ENCODE peak calls at places on chromosomes 1 and 21, in six cellular contexts. One of them, this sample, is unnamed.

GRCh38 chr1:172429324-172430127 is 9.0 kb downstream of the C1orf105 start:
- DNase-seq in endodermal cell: peak; percentile 62
- DNase-seq in Peyer's patch: no peak
- DNase-seq in neural progenitor cell: peak; percentile 57
- DNase-seq in CD8-positive, alpha-beta T cell: peak; percentile 45
- DNase-seq in A673: peak; percentile 82
- DNase-seq in this sample: peak; percentile 35

GRCh38 chr1:95017775-95018174 is 55.0 kb downstream of the ALG14 start:
- DNase-seq in endodermal cell: no peak
- DNase-seq in Peyer's patch: no peak
- DNase-seq in neural progenitor cell: no peak
- DNase-seq in CD8-positive, alpha-beta T cell: no peak
- DNase-seq in A673: no peak
- DNase-seq in this sample: no peak

GRCh38 chr1:18183477-18183974 is 75.9 kb downstream of the IGSF21 start:
- DNase-seq in endodermal cell: no peak
- DNase-seq in Peyer's patch: no peak
- DNase-seq in neural progenitor cell: no peak
- DNase-seq in CD8-positive, alpha-beta T cell: no peak
- DNase-seq in A673: no peak
- DNase-seq in this sample: no peak

GRCh38 chr21:45128613-45129226 is 54.3 kb downstream of the ADARB1 start:
- DNase-seq in endodermal cell: peak; percentile 87
- DNase-seq in Peyer's patch: peak; percentile 71
- DNase-seq in neural progenitor cell: peak; percentile 81
- DNase-seq in CD8-positive, alpha-beta T cell: peak; percentile 80
- DNase-seq in A673: peak; percentile 85
- DNase-seq in this sample: peak; percentile 81

GRCh38 chr1:246320286-246320685 is 186.8 kb downstream of the SMYD3 start:
- DNase-seq in endodermal cell: no peak
- DNase-seq in Peyer's patch: no peak
- DNase-seq in neural progenitor cell: no peak
- DNase-seq in CD8-positive, alpha-beta T cell: no peak
- DNase-seq in A673: no peak
- DNase-seq in this sample: no peak

GRCh38 chr1:11948822-11949458 is 14.4 kb downstream of the PLOD1 start:
- DNase-seq in endodermal cell: no peak
- DNase-seq in Peyer's patch: no peak
- DNase-seq in neural progenitor cell: no peak
- DNase-seq in CD8-positive, alpha-beta T cell: no peak
- DNase-seq in A673: peak; percentile 54
- DNase-seq in this sample: peak; percentile 45

GRCh38 chr1:109864960-109865611 is 45.6 kb upstream of the CSF1 start:
- DNase-seq in endodermal cell: no peak
- DNase-seq in Peyer's patch: no peak
- DNase-seq in neural progenitor cell: peak; percentile 16
- DNase-seq in CD8-positive, alpha-beta T cell: no peak
- DNase-seq in A673: no peak
- DNase-seq in this sample: no peak

GRCh38 chr1:210027994-210028393 is 90.0 kb downstream of the SYT14 start:
- DNase-seq in endodermal cell: no peak
- DNase-seq in Peyer's patch: no peak
- DNase-seq in neural progenitor cell: no peak
- DNase-seq in CD8-positive, alpha-beta T cell: no peak
- DNase-seq in A673: no peak
- DNase-seq in this sample: no peak

GRCh38 chr1:241411056-241411775 is 54.2 kb upstream of the RGS7 start:
- DNase-seq in endodermal cell: no peak
- DNase-seq in Peyer's patch: no peak
- DNase-seq in neural progenitor cell: no peak
- DNase-seq in CD8-positive, alpha-beta T cell: no peak
- DNase-seq in A673: no peak
- DNase-seq in this sample: no peak

GRCh38 chr1:181117648-181118449 is 29.3 kb downstream of the IER5 start:
- DNase-seq in endodermal cell: peak; percentile 71
- DNase-seq in Peyer's patch: no peak
- DNase-seq in neural progenitor cell: peak; percentile 59
- DNase-seq in CD8-positive, alpha-beta T cell: no peak
- DNase-seq in A673: no peak
- DNase-seq in this sample: peak; percentile 53

GRCh38 chr1:114718661-114719423 is 2.3 kb upstream of the NRAS start:
- DNase-seq in endodermal cell: no peak
- DNase-seq in Peyer's patch: no peak
- DNase-seq in neural progenitor cell: no peak
- DNase-seq in CD8-positive, alpha-beta T cell: no peak
- DNase-seq in A673: peak; percentile 18
- DNase-seq in this sample: no peak

DNA sequence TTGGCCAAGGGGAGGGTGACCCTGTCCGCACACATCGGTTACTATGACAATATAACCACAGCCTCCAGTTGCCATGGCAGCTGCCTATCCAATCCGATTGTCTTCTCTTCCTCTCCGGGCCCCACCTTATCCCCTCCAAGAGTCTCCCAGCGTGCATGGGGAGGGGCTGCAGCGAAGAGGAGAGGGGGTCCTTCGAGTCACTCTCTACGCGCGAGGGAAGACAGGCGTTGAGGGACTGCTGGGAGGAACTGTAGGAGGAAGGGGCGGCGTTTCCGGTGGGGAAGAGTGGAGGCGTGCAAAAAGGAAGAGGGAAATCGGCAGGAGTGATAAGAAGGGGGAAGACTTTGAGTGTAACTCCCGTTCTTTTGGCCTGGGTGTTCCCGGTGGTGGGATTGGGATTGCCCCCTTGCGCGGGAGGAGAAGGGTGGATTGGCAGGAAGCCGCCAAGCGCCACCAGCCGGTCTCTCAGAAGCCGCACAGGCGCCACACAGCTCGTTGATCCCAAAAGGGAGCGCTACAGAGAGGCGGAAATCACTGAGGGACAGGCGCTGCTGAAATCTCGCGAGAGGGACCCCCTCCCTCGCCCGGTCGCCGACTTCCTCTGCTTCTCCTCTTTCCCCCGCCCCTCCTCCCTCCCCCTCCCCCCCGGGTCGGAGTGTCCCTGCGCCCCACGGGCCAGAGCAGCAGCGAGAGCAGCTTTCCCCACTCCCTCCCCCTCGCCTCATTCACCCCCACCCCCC is 381 bp upstream of the SMG7 start:
- DNase-seq in endodermal cell: peak; percentile 99
- DNase-seq in Peyer's patch: peak; percentile 96
- DNase-seq in neural progenitor cell: peak; percentile 98
- DNase-seq in CD8-positive, alpha-beta T cell: peak; percentile 98
- DNase-seq in A673: peak; percentile 100
- DNase-seq in this sample: peak; percentile 99
- TF ChIP-seq CTCF in endodermal cell: peak; percentile 24
- TF ChIP-seq CTCF in Peyer's patch: no peak
- TF ChIP-seq CTCF in neural progenitor cell: peak; percentile 12
- TF ChIP-seq CTCF in CD8-positive, alpha-beta T cell: no peak
- TF ChIP-seq CTCF in A673: no peak
- TF ChIP-seq CTCF in this sample: no peak

GRCh38 chr21:37530901-37531351 is 164.4 kb downstream of the DYRK1A start:
- DNase-seq in endodermal cell: no peak
- DNase-seq in Peyer's patch: no peak
- DNase-seq in neural progenitor cell: peak; percentile 13
- DNase-seq in CD8-positive, alpha-beta T cell: no peak
- DNase-seq in A673: no peak
- DNase-seq in this sample: no peak
- H3K4me3 ChIP-seq in endodermal cell: no peak overlapping the region
- H3K4me3 ChIP-seq in Peyer's patch: no peak overlapping the region
- H3K4me3 ChIP-seq in neural progenitor cell: no peak overlapping the region
- H3K4me3 ChIP-seq in CD8-positive, alpha-beta T cell: no peak overlapping the region
- H3K4me3 ChIP-seq in A673: no peak overlapping the region
- H3K4me3 ChIP-seq in this sample: no peak overlapping the region

GRCh38 chr1:89836252-89836996 is 15.6 kb downstream of the LRRC8D start:
- DNase-seq in endodermal cell: no peak
- DNase-seq in Peyer's patch: no peak
- DNase-seq in neural progenitor cell: no peak
- DNase-seq in CD8-positive, alpha-beta T cell: no peak
- DNase-seq in A673: no peak
- DNase-seq in this sample: no peak
- H3K4me1 ChIP-seq in endodermal cell: peaks cover 16% of the 10 kb centered on the region
- H3K4me1 ChIP-seq in Peyer's patch: no peaks in the 10 kb centered on the region
- H3K4me1 ChIP-seq in neural progenitor cell: peaks cover 45% of the 10 kb centered on the region
- H3K4me1 ChIP-seq in CD8-positive, alpha-beta T cell: no peaks in the 10 kb centered on the region
- H3K4me1 ChIP-seq in A673: peaks cover 72% of the 10 kb centered on the region
- H3K4me1 ChIP-seq in this sample: no peaks in the 10 kb centered on the region

DNA sequence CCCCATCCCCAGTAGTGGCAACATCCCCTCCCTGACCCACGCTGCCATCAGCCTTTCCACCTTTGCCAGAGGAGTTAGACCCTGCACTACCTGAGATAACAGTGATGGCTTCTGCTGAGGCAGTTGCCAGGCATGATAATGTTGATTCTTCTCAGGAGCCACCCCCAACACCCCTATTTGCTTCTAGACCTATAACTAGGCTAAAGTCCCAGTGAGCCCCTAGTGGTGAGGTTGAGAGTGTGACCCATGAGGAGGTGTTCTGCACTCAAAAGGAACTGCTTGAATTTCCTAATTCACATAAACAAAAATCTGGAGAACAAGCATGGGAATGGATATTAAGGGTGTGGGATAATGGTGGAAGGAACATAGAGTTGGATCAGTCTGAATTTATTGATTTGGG is 159.6 kb upstream of the COL11A1 start:
- DNase-seq in endodermal cell: peak; percentile 52
- DNase-seq in Peyer's patch: no peak
- DNase-seq in neural progenitor cell: peak; percentile 7
- DNase-seq in CD8-positive, alpha-beta T cell: no peak
- DNase-seq in A673: no peak
- DNase-seq in this sample: no peak
- TF ChIP-seq CTCF in endodermal cell: peak; percentile 67
- TF ChIP-seq CTCF in Peyer's patch: no peak
- TF ChIP-seq CTCF in neural progenitor cell: peak; percentile 37
- TF ChIP-seq CTCF in CD8-positive, alpha-beta T cell: no peak
- TF ChIP-seq CTCF in A673: peak; percentile 30
- TF ChIP-seq CTCF in this sample: peak; percentile 46

GRCh38 chr21:27885296-27885711 is 918.4 kb upstream of the ADAMTS5 start:
- DNase-seq in endodermal cell: no peak
- DNase-seq in Peyer's patch: no peak
- DNase-seq in neural progenitor cell: no peak
- DNase-seq in CD8-positive, alpha-beta T cell: no peak
- DNase-seq in A673: no peak
- DNase-seq in this sample: no peak
- H3K4me3 ChIP-seq in endodermal cell: no peak overlapping the region
- H3K4me3 ChIP-seq in Peyer's patch: no peak overlapping the region
- H3K4me3 ChIP-seq in neural progenitor cell: no peak overlapping the region
- H3K4me3 ChIP-seq in CD8-positive, alpha-beta T cell: no peak overlapping the region
- H3K4me3 ChIP-seq in A673: no peak overlapping the region
- H3K4me3 ChIP-seq in this sample: no peak overlapping the region

GRCh38 chr1:64955093-64956066 is 11.0 kb downstream of the JAK1 start:
- DNase-seq in endodermal cell: peak; percentile 59
- DNase-seq in Peyer's patch: no peak
- DNase-seq in neural progenitor cell: no peak
- DNase-seq in CD8-positive, alpha-beta T cell: no peak
- DNase-seq in A673: no peak
- DNase-seq in this sample: no peak

GRCh38 chr1:64953241-64953640 is 13.1 kb downstream of the JAK1 start:
- DNase-seq in endodermal cell: no peak
- DNase-seq in Peyer's patch: no peak
- DNase-seq in neural progenitor cell: no peak
- DNase-seq in CD8-positive, alpha-beta T cell: no peak
- DNase-seq in A673: no peak
- DNase-seq in this sample: no peak

GRCh38 chr1:64959973-64960372 is 6.4 kb downstream of the JAK1 start:
- DNase-seq in endodermal cell: no peak
- DNase-seq in Peyer's patch: no peak
- DNase-seq in neural progenitor cell: no peak
- DNase-seq in CD8-positive, alpha-beta T cell: no peak
- DNase-seq in A673: no peak
- DNase-seq in this sample: no peak

GRCh38 chr1:64956241-64956640 is 10.1 kb downstream of the JAK1 start:
- DNase-seq in endodermal cell: no peak
- DNase-seq in Peyer's patch: no peak
- DNase-seq in neural progenitor cell: no peak
- DNase-seq in CD8-positive, alpha-beta T cell: no peak
- DNase-seq in A673: peak; percentile 43
- DNase-seq in this sample: no peak

DNA sequence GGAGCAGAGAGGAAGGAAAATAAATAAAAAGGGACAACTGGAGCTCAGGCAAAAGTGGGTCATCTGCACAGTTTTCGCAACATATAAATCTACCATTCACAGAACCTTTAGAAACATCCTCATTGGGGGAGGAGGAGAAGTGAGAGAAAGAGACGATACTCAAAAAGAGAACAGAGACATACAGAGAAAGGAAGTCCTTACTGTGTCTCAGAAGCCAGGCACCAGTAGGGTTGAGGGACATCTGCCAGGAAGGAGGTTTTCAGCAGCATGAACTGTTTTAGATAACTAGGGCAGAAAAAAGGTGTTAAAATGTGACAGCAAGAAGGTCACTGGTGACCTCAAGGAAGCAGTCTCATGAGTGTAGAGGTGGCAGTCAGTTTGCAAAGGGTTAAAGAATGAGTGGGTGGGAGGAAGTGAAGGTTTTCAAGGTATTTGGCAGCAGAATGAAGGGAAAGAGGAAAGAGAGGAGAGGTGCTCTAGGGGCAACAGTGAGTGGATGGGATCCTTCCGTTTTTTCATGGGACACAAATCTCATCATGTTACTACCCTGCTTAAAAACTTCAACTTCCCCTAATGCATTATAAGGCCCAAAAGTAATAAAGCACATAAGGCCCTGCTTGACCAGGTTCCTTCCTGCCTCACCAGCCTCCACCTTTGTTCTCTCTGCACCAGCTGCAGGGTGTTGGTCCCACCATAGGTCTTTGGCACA is 9.5 kb downstream of the JAK1 start:
- DNase-seq in endodermal cell: no peak
- DNase-seq in Peyer's patch: no peak
- DNase-seq in neural progenitor cell: no peak
- DNase-seq in CD8-positive, alpha-beta T cell: peak; percentile 36
- DNase-seq in A673: no peak
- DNase-seq in this sample: no peak
- H3K4me1 ChIP-seq in endodermal cell: no peaks in the 10 kb centered on the region
- H3K4me1 ChIP-seq in Peyer's patch: peaks cover 34% of the 10 kb centered on the region
- H3K4me1 ChIP-seq in neural progenitor cell: peaks cover 11% of the 10 kb centered on the region
- H3K4me1 ChIP-seq in CD8-positive, alpha-beta T cell: peaks cover 92% of the 10 kb centered on the region
- H3K4me1 ChIP-seq in A673: peaks cover 95% of the 10 kb centered on the region
- H3K4me1 ChIP-seq in this sample: no peaks in the 10 kb centered on the region

This sample was measured in BE2C.